ENCODE peak calls at places on chromosomes 16 and 17, in four cellular contexts. One of them, this sample, is unnamed.

GRCh38 chr16:11354733-11355574 is 9.7 kb downstream of the RMI2 start:
- DNase-seq in fibroblast of the conjunctiva: peak; percentile 37
- DNase-seq in tibial artery: no peak
- DNase-seq in CD4-positive, alpha-beta memory T cell: peak; percentile 81
- DNase-seq in this sample: no peak

GRCh38 chr17:74402070-74402469 is 29.8 kb upstream of the GPRC5C start:
- DNase-seq in fibroblast of the conjunctiva: no peak
- DNase-seq in tibial artery: no peak
- DNase-seq in CD4-positive, alpha-beta memory T cell: no peak
- DNase-seq in this sample: no peak

GRCh38 chr17:11986179-11986938 is 10.9 kb downstream of the ZNF18 start:
- DNase-seq in fibroblast of the conjunctiva: no peak
- DNase-seq in tibial artery: peak; percentile 48
- DNase-seq in CD4-positive, alpha-beta memory T cell: no peak
- DNase-seq in this sample: no peak

GRCh38 chr17:80153004-80153403 is 6.1 kb upstream of the EIF4A3 start:
- DNase-seq in fibroblast of the conjunctiva: no peak
- DNase-seq in tibial artery: no peak
- DNase-seq in CD4-positive, alpha-beta memory T cell: no peak
- DNase-seq in this sample: no peak

GRCh38 chr17:76123749-76124581 is 17.1 kb downstream of the FOXJ1 start:
- DNase-seq in fibroblast of the conjunctiva: no peak
- DNase-seq in tibial artery: no peak
- DNase-seq in CD4-positive, alpha-beta memory T cell: no peak
- DNase-seq in this sample: no peak

GRCh38 chr17:78476973-78477372 is 98.5 kb downstream of the PGS1 start:
- DNase-seq in fibroblast of the conjunctiva: no peak
- DNase-seq in tibial artery: no peak
- DNase-seq in CD4-positive, alpha-beta memory T cell: no peak
- DNase-seq in this sample: peak; percentile 71

GRCh38 chr16:12728471-12728870 is 75.2 kb downstream of the CPPED1 start:
- DNase-seq in fibroblast of the conjunctiva: no peak
- DNase-seq in tibial artery: no peak
- DNase-seq in CD4-positive, alpha-beta memory T cell: no peak
- DNase-seq in this sample: no peak

GRCh38 chr16:55357241-55357640 is 33.2 kb downstream of the IRX6 start:
- DNase-seq in fibroblast of the conjunctiva: no peak
- DNase-seq in tibial artery: no peak
- DNase-seq in CD4-positive, alpha-beta memory T cell: no peak
- DNase-seq in this sample: no peak

GRCh38 chr16:19348578-19349315 is 63.2 kb downstream of the CLEC19A start:
- DNase-seq in fibroblast of the conjunctiva: no peak
- DNase-seq in tibial artery: no peak
- DNase-seq in CD4-positive, alpha-beta memory T cell: no peak
- DNase-seq in this sample: no peak

GRCh38 chr16:10880609-10881452 is 3.8 kb downstream of the CIITA start:
- DNase-seq in fibroblast of the conjunctiva: no peak
- DNase-seq in tibial artery: no peak
- DNase-seq in CD4-positive, alpha-beta memory T cell: no peak
- DNase-seq in this sample: no peak

This sample was measured in Caco-2.